ENCODE peak calls at places on chromosomes 11 and 22, in five cellular contexts. L is NCI-H82, Q is EH, B is AG08396, P is GM03348. I is an unnamed sample.

GRCh38 chr11:74465291-74465708 is 2.0 kb downstream of the KCNE3 start:
- DNase-seq in B (no peak), P (no peak), L (peak; percentile 6), Q (no peak), I (no peak)

GRCh38 chr11:44032304-44033085 is 15.3 kb upstream of the ACCSL start:
- DNase-seq in L (no peak), P (peak; percentile 58), Q (peak; percentile 65), B (peak; percentile 44), I (peak; percentile 73)

GRCh38 chr11:95291946-95292345 is 60.9 kb upstream of the SESN3 start:
- DNase-seq in P (no peak), L (no peak), B (no peak), Q (no peak), I (no peak)

GRCh38 chr11:118211006-118211405 is 13.8 kb downstream of the JAML start:
- DNase-seq in L (no peak), Q (peak; percentile 20), B (no peak), P (peak; percentile 82), I (no peak)

GRCh38 chr22:19477321-19478085 is 1.5 kb downstream of the UFD1 start:
- DNase-seq in B (no peak), L (no peak), P (no peak), Q (peak; percentile 27), I (peak; percentile 41)

GRCh38 chr11:123559418-123559817 is 95.0 kb downstream of the SCN3B start:
- DNase-seq in L (no peak), B (no peak), P (peak; percentile 64), Q (peak; percentile 42), I (peak; percentile 59)

GRCh38 chr11:79212711-79213110 is 228.1 kb downstream of the TENM4 start:
- DNase-seq in Q (no peak), P (no peak), B (no peak), L (no peak), I (no peak)

GRCh38 chr11:101487775-101488174 is 96.0 kb downstream of the TRPC6 start:
- DNase-seq in P (peak; percentile 62), Q (peak; percentile 88), B (peak; percentile 27), L (no peak), I (no peak)

GRCh38 chr11:88103337-88104206 is 71.7 kb downstream of the RAB38 start:
- DNase-seq in P (peak; percentile 11), B (peak; percentile 21), Q (peak; percentile 64), L (peak; percentile 82), I (peak; percentile 83)

GRCh38 chr11:9886595-9886994 is 222.7 kb downstream of the SWAP70 start:
- DNase-seq in P (no peak), B (no peak), L (no peak), Q (no peak), I (no peak)

GRCh38 chr11:17992916-17993315 is 19.9 kb downstream of the SERGEF start:
- DNase-seq in L (no peak), P (no peak), B (no peak), Q (no peak), I (no peak)

GRCh38 chr11:62560566-62561103 is 13.1 kb downstream of the EEF1G start:
- DNase-seq in Q (peak; percentile 99), L (peak; percentile 73), B (peak; percentile 84), P (peak; percentile 92), I (peak; percentile 99)

GRCh38 chr11:68970921-68971636 is 9.7 kb downstream of the MRGPRD start:
- DNase-seq in P (no peak), L (no peak), Q (no peak), B (peak; percentile 1), I (no peak)

GRCh38 chr11:623999-624704 is 603 bp downstream of the CDHR5 start:
- DNase-seq in P (no peak), Q (peak; percentile 45), B (peak; percentile 58), L (no peak), I (no peak)

GRCh38 chr11:58578136-58578634 is 678 bp upstream of the ZFP91 start:
- DNase-seq in Q (peak; percentile 99), L (peak; percentile 97), P (peak; percentile 88), B (peak; percentile 86), I (peak; percentile 99)

GRCh38 chr11:134589155-134589554 is 177.1 kb upstream of the B3GAT1 start:
- DNase-seq in P (no peak), Q (no peak), B (no peak), L (no peak), I (no peak)